ENCODE peak calls at places on chromosomes 12 and 14, in ten cellular contexts. F is frontal cortex, G is cardiac muscle cell, M is NCI-H1105 treated with DMSO at 0.1 percent for 48 hours, C is D341Med, H is NCI-H1436, K is progenitor cell of endocrine pancreas, A is pulmonary artery endothelial cell, E is epithelial cell of esophagus, R is glutamatergic neuron. S is an unnamed sample.

GRCh38 chr14:45201908-45202307 is 51.1 kb downstream of the MIS18BP1 start:
- DNase-seq in F (no peak), G (peak), M (no peak), C (peak), H (no peak), K (no peak), A (no peak), E (peak), R (peak), S (no peak)

GRCh38 chr12:112450725-112451124 is 32.0 kb downstream of the PTPN11 start:
- DNase-seq in F (peak), G (no peak), M (no peak), C (no peak), H (no peak), K (no peak), A (no peak), E (no peak), R (no peak), S (no peak)

GRCh38 chr12:97903356-97903755 is 440.8 kb downstream of the RMST start:
- DNase-seq in F (no peak), G (no peak), M (no peak), C (no peak), H (no peak), K (no peak), A (no peak), E (no peak), R (no peak), S (no peak)

GRCh38 chr12:106224392-106224706 is 23.5 kb downstream of the CKAP4 start:
- DNase-seq in F (no peak), G (no peak), M (no peak), C (no peak), H (no peak), K (no peak), A (no peak), E (no peak), R (no peak), S (no peak)

GRCh38 chr12:100993916-100994315 is 199.3 kb downstream of the ANO4 start:
- DNase-seq in F (no peak), G (no peak), M (no peak), C (no peak), H (no peak), K (no peak), A (no peak), E (no peak), R (no peak), S (no peak)

GRCh38 chr12:2374092-2374740 is 321.4 kb downstream of the CACNA1C start:
- DNase-seq in F (no peak), G (no peak), M (no peak), C (no peak), H (no peak), K (no peak), A (no peak), E (no peak), R (no peak), S (no peak)

GRCh38 chr12:97151481-97151880 is 244.4 kb downstream of the NEDD1 start:
- DNase-seq in F (no peak), G (no peak), M (no peak), C (no peak), H (no peak), K (no peak), A (no peak), E (peak), R (no peak), S (no peak)

GRCh38 chr12:116142936-116143882 is 134.3 kb downstream of the MED13L start:
- DNase-seq in F (no peak), G (no peak), M (no peak), C (no peak), H (no peak), K (no peak), A (peak), E (peak), R (no peak), S (no peak)

GRCh38 chr12:95608252-95609033 is 57.2 kb upstream of the USP44 start:
- DNase-seq in F (no peak), G (no peak), M (peak), C (no peak), H (peak), K (no peak), A (no peak), E (peak), R (no peak), S (no peak)

GRCh38 chr14:91017011-91017410 is 43.4 kb downstream of the RPS6KA5 start:
- DNase-seq in F (no peak), G (no peak), M (no peak), C (no peak), H (no peak), K (no peak), A (no peak), E (no peak), R (no peak), S (no peak)

S was measured in 8988T.